ENCODE peak calls at places on chromosomes 4 and X, in eight cellular contexts. A is breast epithelium, M is pancreas, E is GM23338, S is mucosa of descending colon, F is progenitor cell of endocrine pancreas, B is right lobe of liver, J is body of pancreas. N is an unnamed sample.
A peak's percentile ranks its signal among the peaks of the same experiment; 100 is the strongest.

GRCh38 chr4:71411976-71412375 is 73.2 kb downstream of the SLC4A4 start:
- DNase-seq in A (no peak), M (no peak), E (no peak), S (no peak), F (no peak), B (no peak), J (no peak), N (no peak)

GRCh38 chr4:123363729-123364128 is 32.9 kb upstream of the SPRY1 start:
- DNase-seq in A (no peak), M (no peak), E (no peak), S (no peak), F (no peak), B (no peak), J (no peak), N (peak; percentile 41)

GRCh38 chrX:17859609-17860178 is 1.4 kb downstream of the RAI2 start:
- DNase-seq in A (peak; percentile 54), M (peak; percentile 46), E (peak; percentile 11), S (peak; percentile 47), F (no peak), B (no peak), J (peak; percentile 55), N (no peak)

GRCh38 chr4:41525129-41525528 is 12.8 kb upstream of the LIMCH1 start:
- DNase-seq in A (no peak), M (peak; percentile 14), E (peak; percentile 82), S (no peak), F (no peak), B (no peak), J (peak; percentile 32), N (no peak)

GRCh38 chrX:72498782-72499181 is 73.9 kb downstream of the HDAC8 start:
- DNase-seq in A (no peak), M (no peak), E (peak; percentile 31), S (no peak), F (no peak), B (no peak), J (no peak), N (no peak)

GRCh38 chr4:72295966-72296557 is 264.3 kb downstream of the NPFFR2 start:
- DNase-seq in A (no peak), M (no peak), E (peak; percentile 80), S (no peak), F (no peak), B (no peak), J (no peak), N (no peak)

GRCh38 chr4:108352664-108353308 is 184.1 kb upstream of the LEF1 start:
- DNase-seq in A (no peak), M (no peak), E (no peak), S (no peak), F (no peak), B (no peak), J (no peak), N (no peak)

GRCh38 chr4:111449657-111450056 is 695.6 kb upstream of the FAM241A start:
- DNase-seq in A (no peak), M (no peak), E (no peak), S (no peak), F (no peak), B (no peak), J (no peak), N (no peak)

GRCh38 chrX:71103110-71103983 is 3.2 kb downstream of the CXorf65 start:
- DNase-seq in A (no peak), M (no peak), E (peak; percentile 80), S (peak; percentile 57), F (no peak), B (no peak), J (no peak), N (peak; percentile 54)

GRCh38 chr4:54897590-54897989 is 227.8 kb downstream of the KDR start:
- DNase-seq in A (no peak), M (no peak), E (no peak), S (no peak), F (no peak), B (no peak), J (no peak), N (no peak)

GRCh38 chr4:2442175-2442993 is 23.6 kb downstream of the CFAP99 start:
- DNase-seq in A (no peak), M (no peak), E (peak; percentile 70), S (no peak), F (no peak), B (peak; percentile 42), J (no peak), N (no peak)

GRCh38 chr4:12041828-12042227 is 613.1 kb upstream of the HS3ST1 start:
- DNase-seq in A (no peak), M (no peak), E (peak; percentile 57), S (peak; percentile 3), F (no peak), B (no peak), J (no peak), N (no peak)

GRCh38 chr4:169774466-169775445 is 17.0 kb upstream of the HPF1 start:
- DNase-seq in A (no peak), M (no peak), E (peak; percentile 66), S (no peak), F (no peak), B (peak; percentile 55), J (peak; percentile 4), N (peak; percentile 22)

GRCh38 chrX:70452143-70452733 is 7.6 kb downstream of the DLG3 start:
- DNase-seq in A (peak; percentile 55), M (peak; percentile 66), E (peak; percentile 77), S (peak; percentile 70), F (peak; percentile 43), B (no peak), J (peak; percentile 47), N (peak; percentile 67)

GRCh38 chr4:80611366-80611765 is 275.8 kb downstream of the CFAP299 start:
- DNase-seq in A (no peak), M (no peak), E (no peak), S (peak; percentile 51), F (no peak), B (no peak), J (no peak), N (no peak)

GRCh38 chr4:113701156-113701555 is 60.4 kb downstream of the CAMK2D start:
- DNase-seq in A (no peak), M (no peak), E (no peak), S (no peak), F (no peak), B (no peak), J (no peak), N (no peak)

GRCh38 chr4:158295053-158295452 is 84.8 kb downstream of the TMEM144 start:
- DNase-seq in A (no peak), M (no peak), E (no peak), S (no peak), F (no peak), B (no peak), J (no peak), N (no peak)

DNA sequence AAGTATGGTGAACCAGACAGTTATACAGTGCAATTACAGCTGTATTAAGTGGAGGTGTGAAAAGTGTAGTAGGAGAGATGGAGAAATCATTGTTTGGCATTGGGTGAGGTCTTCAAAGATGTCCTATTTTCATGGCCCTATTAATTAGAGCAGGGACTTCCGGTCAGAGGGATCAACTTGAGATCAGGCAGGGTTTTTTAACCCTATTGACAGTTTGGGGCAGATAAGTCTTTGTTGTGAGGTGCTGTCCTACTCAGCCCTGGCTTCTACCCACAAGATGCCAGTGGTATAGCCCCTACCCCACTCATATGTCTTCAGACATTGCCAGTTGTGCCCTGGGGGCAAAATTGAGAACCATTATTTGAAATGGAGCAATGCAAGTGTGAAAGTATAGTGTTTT is 9.9 kb downstream of the USP9X start:
- DNase-seq in A (no peak), M (no peak), E (no peak), S (no peak), F (no peak), B (no peak), J (no peak), N (no peak)
- TF ChIP-seq CTCF in A (no peak), M (no peak), E (no peak), S (no peak), F (no peak), B (no peak), J (no peak), N (no peak)

GRCh38 chrX:15050395-15050794 is 177.2 kb downstream of the MOSPD2 start:
- DNase-seq in A (no peak), M (no peak), E (no peak), S (no peak), F (no peak), B (no peak), J (no peak), N (no peak)
- TF ChIP-seq CTCF in A (no peak), M (no peak), E (peak; percentile 31), S (no peak), F (no peak), B (no peak), J (no peak), N (no peak)

GRCh38 chrX:38664285-38664684 is 102.9 kb downstream of the TSPAN7 start:
- DNase-seq in A (no peak), M (peak; percentile 24), E (peak; percentile 49), S (peak; percentile 42), F (no peak), B (no peak), J (no peak), N (no peak)
- TF ChIP-seq CTCF in A (peak; percentile 17), M (peak; percentile 29), E (peak; percentile 47), S (no peak), F (peak; percentile 56), B (peak; percentile 55), J (peak; percentile 38), N (peak; percentile 33)

DNA sequence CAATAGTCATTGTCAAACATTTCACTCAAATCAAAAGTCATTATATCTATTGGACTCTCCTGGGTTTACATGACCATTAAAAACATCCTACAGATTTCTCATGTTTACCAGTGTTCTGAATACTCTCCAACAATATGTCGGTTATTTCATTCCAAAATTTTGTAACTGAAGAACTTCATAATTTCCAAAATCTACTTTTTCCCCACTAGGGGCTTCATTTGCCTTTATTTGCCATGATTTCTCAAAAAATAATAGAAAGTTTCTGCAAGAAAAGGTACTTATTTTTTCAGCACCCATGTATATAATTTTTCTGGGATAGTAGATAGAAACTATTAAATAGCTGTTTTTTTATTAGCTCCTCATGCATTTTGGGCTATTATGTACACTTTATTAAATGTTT is 49.0 kb downstream of the PRDM5 start:
- DNase-seq in A (no peak), M (no peak), E (no peak), S (no peak), F (no peak), B (no peak), J (no peak), N (no peak)
- TF ChIP-seq CTCF in A (no peak), M (no peak), E (peak; percentile 47), S (no peak), F (no peak), B (no peak), J (no peak), N (no peak)

N was measured in GM10248.